ENCODE peak calls at places on chromosomes 5 and 9, in nine cellular contexts. One of them, this sample, is unnamed.
A peak's percentile ranks its signal among the peaks of the same experiment; 100 is the strongest.

GRCh38 chr9:130380920-130381469 is 63.8 kb upstream of the ASS1 start:
- DNase-seq in non-pigmented ciliary epithelial cell: no peak
- DNase-seq in lower lobe of right lung: no peak
- DNase-seq in stimulated activated CD8-positive, alpha-beta memory T cell treated with anti-CD3 and anti-CD28 coated beads, Interleukin-2, amount 100 ng/mL, for 1 hour: no peak
- DNase-seq in glutamatergic neuron: no peak
- DNase-seq in HuH-7.5: no peak
- DNase-seq in D341Med: no peak
- DNase-seq in DMS153: no peak
- DNase-seq in stimulated activated CD4-positive, alpha-beta T cell treated with anti-CD3 and anti-CD28 coated beads, Interleukin-12 subunit alpha, Interleukin-12 subunit beta, amount 100 ng/mL, for 4 hours: no peak
- DNase-seq in this sample: no peak

GRCh38 chr9:131951905-131952304 is 127.8 kb downstream of the MED27 start:
- DNase-seq in stimulated activated CD4-positive, alpha-beta T cell treated with anti-CD3 and anti-CD28 coated beads, Interleukin-12 subunit alpha, Interleukin-12 subunit beta, amount 100 ng/mL, for 4 hours: no peak
- DNase-seq in lower lobe of right lung: no peak
- DNase-seq in D341Med: no peak
- DNase-seq in DMS153: no peak
- DNase-seq in glutamatergic neuron: peak; percentile 33
- DNase-seq in HuH-7.5: no peak
- DNase-seq in non-pigmented ciliary epithelial cell: no peak
- DNase-seq in stimulated activated CD8-positive, alpha-beta memory T cell treated with anti-CD3 and anti-CD28 coated beads, Interleukin-2, amount 100 ng/mL, for 1 hour: no peak
- DNase-seq in this sample: no peak

GRCh38 chr5:65926893-65927292 is 518 bp downstream of the ERBIN start:
- DNase-seq in D341Med: no peak
- DNase-seq in HuH-7.5: no peak
- DNase-seq in DMS153: no peak
- DNase-seq in stimulated activated CD8-positive, alpha-beta memory T cell treated with anti-CD3 and anti-CD28 coated beads, Interleukin-2, amount 100 ng/mL, for 1 hour: no peak
- DNase-seq in non-pigmented ciliary epithelial cell: no peak
- DNase-seq in stimulated activated CD4-positive, alpha-beta T cell treated with anti-CD3 and anti-CD28 coated beads, Interleukin-12 subunit alpha, Interleukin-12 subunit beta, amount 100 ng/mL, for 4 hours: no peak
- DNase-seq in glutamatergic neuron: no peak
- DNase-seq in lower lobe of right lung: no peak
- DNase-seq in this sample: no peak

GRCh38 chr5:39517800-39518199 is 93.0 kb upstream of the DAB2 start:
- DNase-seq in D341Med: no peak
- DNase-seq in DMS153: no peak
- DNase-seq in lower lobe of right lung: no peak
- DNase-seq in stimulated activated CD8-positive, alpha-beta memory T cell treated with anti-CD3 and anti-CD28 coated beads, Interleukin-2, amount 100 ng/mL, for 1 hour: no peak
- DNase-seq in HuH-7.5: no peak
- DNase-seq in glutamatergic neuron: no peak
- DNase-seq in non-pigmented ciliary epithelial cell: peak; percentile 83
- DNase-seq in stimulated activated CD4-positive, alpha-beta T cell treated with anti-CD3 and anti-CD28 coated beads, Interleukin-12 subunit alpha, Interleukin-12 subunit beta, amount 100 ng/mL, for 4 hours: no peak
- DNase-seq in this sample: peak; percentile 94

GRCh38 chr5:167261309-167262100 is 1029.9 kb upstream of the WWC1 start:
- DNase-seq in stimulated activated CD8-positive, alpha-beta memory T cell treated with anti-CD3 and anti-CD28 coated beads, Interleukin-2, amount 100 ng/mL, for 1 hour: no peak
- DNase-seq in lower lobe of right lung: no peak
- DNase-seq in glutamatergic neuron: no peak
- DNase-seq in D341Med: peak; percentile 54
- DNase-seq in DMS153: no peak
- DNase-seq in stimulated activated CD4-positive, alpha-beta T cell treated with anti-CD3 and anti-CD28 coated beads, Interleukin-12 subunit alpha, Interleukin-12 subunit beta, amount 100 ng/mL, for 4 hours: no peak
- DNase-seq in non-pigmented ciliary epithelial cell: no peak
- DNase-seq in HuH-7.5: no peak
- DNase-seq in this sample: no peak

GRCh38 chr9:14006586-14007198 is 307.2 kb downstream of the NFIB start:
- DNase-seq in HuH-7.5: no peak
- DNase-seq in stimulated activated CD4-positive, alpha-beta T cell treated with anti-CD3 and anti-CD28 coated beads, Interleukin-12 subunit alpha, Interleukin-12 subunit beta, amount 100 ng/mL, for 4 hours: no peak
- DNase-seq in lower lobe of right lung: no peak
- DNase-seq in D341Med: no peak
- DNase-seq in glutamatergic neuron: no peak
- DNase-seq in stimulated activated CD8-positive, alpha-beta memory T cell treated with anti-CD3 and anti-CD28 coated beads, Interleukin-2, amount 100 ng/mL, for 1 hour: no peak
- DNase-seq in non-pigmented ciliary epithelial cell: no peak
- DNase-seq in DMS153: no peak
- DNase-seq in this sample: no peak

GRCh38 chr9:8492034-8492433 is 692.5 kb upstream of the DMAC1 start:
- DNase-seq in non-pigmented ciliary epithelial cell: no peak
- DNase-seq in HuH-7.5: no peak
- DNase-seq in stimulated activated CD8-positive, alpha-beta memory T cell treated with anti-CD3 and anti-CD28 coated beads, Interleukin-2, amount 100 ng/mL, for 1 hour: no peak
- DNase-seq in stimulated activated CD4-positive, alpha-beta T cell treated with anti-CD3 and anti-CD28 coated beads, Interleukin-12 subunit alpha, Interleukin-12 subunit beta, amount 100 ng/mL, for 4 hours: no peak
- DNase-seq in DMS153: no peak
- DNase-seq in D341Med: no peak
- DNase-seq in glutamatergic neuron: no peak
- DNase-seq in lower lobe of right lung: no peak
- DNase-seq in this sample: no peak

GRCh38 chr5:1667648-1668140 is 131.9 kb downstream of the MRPL36 start:
- DNase-seq in HuH-7.5: no peak
- DNase-seq in D341Med: peak; percentile 52
- DNase-seq in stimulated activated CD8-positive, alpha-beta memory T cell treated with anti-CD3 and anti-CD28 coated beads, Interleukin-2, amount 100 ng/mL, for 1 hour: no peak
- DNase-seq in non-pigmented ciliary epithelial cell: no peak
- DNase-seq in stimulated activated CD4-positive, alpha-beta T cell treated with anti-CD3 and anti-CD28 coated beads, Interleukin-12 subunit alpha, Interleukin-12 subunit beta, amount 100 ng/mL, for 4 hours: no peak
- DNase-seq in DMS153: no peak
- DNase-seq in lower lobe of right lung: no peak
- DNase-seq in glutamatergic neuron: peak; percentile 24
- DNase-seq in this sample: no peak

GRCh38 chr5:7916171-7916804 is 47.3 kb downstream of the MTRR start:
- DNase-seq in stimulated activated CD8-positive, alpha-beta memory T cell treated with anti-CD3 and anti-CD28 coated beads, Interleukin-2, amount 100 ng/mL, for 1 hour: no peak
- DNase-seq in glutamatergic neuron: no peak
- DNase-seq in stimulated activated CD4-positive, alpha-beta T cell treated with anti-CD3 and anti-CD28 coated beads, Interleukin-12 subunit alpha, Interleukin-12 subunit beta, amount 100 ng/mL, for 4 hours: no peak
- DNase-seq in HuH-7.5: no peak
- DNase-seq in lower lobe of right lung: no peak
- DNase-seq in non-pigmented ciliary epithelial cell: no peak
- DNase-seq in D341Med: no peak
- DNase-seq in DMS153: peak; percentile 49
- DNase-seq in this sample: peak; percentile 84

GRCh38 chr5:126693806-126694205 is 83.1 kb upstream of the LMNB1 start:
- DNase-seq in lower lobe of right lung: no peak
- DNase-seq in stimulated activated CD8-positive, alpha-beta memory T cell treated with anti-CD3 and anti-CD28 coated beads, Interleukin-2, amount 100 ng/mL, for 1 hour: no peak
- DNase-seq in DMS153: no peak
- DNase-seq in non-pigmented ciliary epithelial cell: no peak
- DNase-seq in glutamatergic neuron: no peak
- DNase-seq in D341Med: no peak
- DNase-seq in HuH-7.5: no peak
- DNase-seq in stimulated activated CD4-positive, alpha-beta T cell treated with anti-CD3 and anti-CD28 coated beads, Interleukin-12 subunit alpha, Interleukin-12 subunit beta, amount 100 ng/mL, for 4 hours: no peak
- DNase-seq in this sample: no peak

GRCh38 chr5:127922603-127923002 is 161.0 kb upstream of the SLC12A2 start:
- DNase-seq in stimulated activated CD4-positive, alpha-beta T cell treated with anti-CD3 and anti-CD28 coated beads, Interleukin-12 subunit alpha, Interleukin-12 subunit beta, amount 100 ng/mL, for 4 hours: no peak
- DNase-seq in non-pigmented ciliary epithelial cell: no peak
- DNase-seq in glutamatergic neuron: no peak
- DNase-seq in HuH-7.5: no peak
- DNase-seq in lower lobe of right lung: no peak
- DNase-seq in D341Med: no peak
- DNase-seq in stimulated activated CD8-positive, alpha-beta memory T cell treated with anti-CD3 and anti-CD28 coated beads, Interleukin-2, amount 100 ng/mL, for 1 hour: no peak
- DNase-seq in DMS153: no peak
- DNase-seq in this sample: no peak

GRCh38 chr9:135100241-135101067 is 13.0 kb downstream of the OLFM1 start:
- DNase-seq in lower lobe of right lung: no peak
- DNase-seq in stimulated activated CD4-positive, alpha-beta T cell treated with anti-CD3 and anti-CD28 coated beads, Interleukin-12 subunit alpha, Interleukin-12 subunit beta, amount 100 ng/mL, for 4 hours: no peak
- DNase-seq in glutamatergic neuron: no peak
- DNase-seq in stimulated activated CD8-positive, alpha-beta memory T cell treated with anti-CD3 and anti-CD28 coated beads, Interleukin-2, amount 100 ng/mL, for 1 hour: no peak
- DNase-seq in HuH-7.5: no peak
- DNase-seq in D341Med: peak; percentile 71
- DNase-seq in non-pigmented ciliary epithelial cell: no peak
- DNase-seq in DMS153: peak; percentile 29
- DNase-seq in this sample: no peak

GRCh38 chr5:7420506-7421280 is 24.8 kb downstream of the ADCY2 start:
- DNase-seq in lower lobe of right lung: no peak
- DNase-seq in non-pigmented ciliary epithelial cell: no peak
- DNase-seq in D341Med: no peak
- DNase-seq in glutamatergic neuron: no peak
- DNase-seq in DMS153: no peak
- DNase-seq in HuH-7.5: no peak
- DNase-seq in stimulated activated CD4-positive, alpha-beta T cell treated with anti-CD3 and anti-CD28 coated beads, Interleukin-12 subunit alpha, Interleukin-12 subunit beta, amount 100 ng/mL, for 4 hours: no peak
- DNase-seq in stimulated activated CD8-positive, alpha-beta memory T cell treated with anti-CD3 and anti-CD28 coated beads, Interleukin-2, amount 100 ng/mL, for 1 hour: no peak
- DNase-seq in this sample: no peak

GRCh38 chr5:179610109-179610902 is 13.2 kb downstream of the HNRNPH1 start:
- DNase-seq in glutamatergic neuron: no peak
- DNase-seq in D341Med: no peak
- DNase-seq in lower lobe of right lung: no peak
- DNase-seq in DMS153: no peak
- DNase-seq in HuH-7.5: no peak
- DNase-seq in stimulated activated CD8-positive, alpha-beta memory T cell treated with anti-CD3 and anti-CD28 coated beads, Interleukin-2, amount 100 ng/mL, for 1 hour: no peak
- DNase-seq in stimulated activated CD4-positive, alpha-beta T cell treated with anti-CD3 and anti-CD28 coated beads, Interleukin-12 subunit alpha, Interleukin-12 subunit beta, amount 100 ng/mL, for 4 hours: no peak
- DNase-seq in non-pigmented ciliary epithelial cell: no peak
- DNase-seq in this sample: no peak

GRCh38 chr9:9091387-9091786 is 1291.8 kb upstream of the DMAC1 start:
- DNase-seq in DMS153: no peak
- DNase-seq in HuH-7.5: no peak
- DNase-seq in glutamatergic neuron: no peak
- DNase-seq in non-pigmented ciliary epithelial cell: no peak
- DNase-seq in D341Med: no peak
- DNase-seq in lower lobe of right lung: no peak
- DNase-seq in stimulated activated CD8-positive, alpha-beta memory T cell treated with anti-CD3 and anti-CD28 coated beads, Interleukin-2, amount 100 ng/mL, for 1 hour: no peak
- DNase-seq in stimulated activated CD4-positive, alpha-beta T cell treated with anti-CD3 and anti-CD28 coated beads, Interleukin-12 subunit alpha, Interleukin-12 subunit beta, amount 100 ng/mL, for 4 hours: no peak
- DNase-seq in this sample: no peak

GRCh38 chr9:36791204-36791948 is 218.7 kb downstream of the MELK start:
- DNase-seq in stimulated activated CD4-positive, alpha-beta T cell treated with anti-CD3 and anti-CD28 coated beads, Interleukin-12 subunit alpha, Interleukin-12 subunit beta, amount 100 ng/mL, for 4 hours: no peak
- DNase-seq in D341Med: no peak
- DNase-seq in glutamatergic neuron: no peak
- DNase-seq in non-pigmented ciliary epithelial cell: no peak
- DNase-seq in lower lobe of right lung: no peak
- DNase-seq in stimulated activated CD8-positive, alpha-beta memory T cell treated with anti-CD3 and anti-CD28 coated beads, Interleukin-2, amount 100 ng/mL, for 1 hour: no peak
- DNase-seq in HuH-7.5: no peak
- DNase-seq in DMS153: no peak
- DNase-seq in this sample: peak; percentile 27

GRCh38 chr5:126234563-126235195 is 188.5 kb upstream of the GRAMD2B start:
- DNase-seq in stimulated activated CD8-positive, alpha-beta memory T cell treated with anti-CD3 and anti-CD28 coated beads, Interleukin-2, amount 100 ng/mL, for 1 hour: no peak
- DNase-seq in lower lobe of right lung: no peak
- DNase-seq in stimulated activated CD4-positive, alpha-beta T cell treated with anti-CD3 and anti-CD28 coated beads, Interleukin-12 subunit alpha, Interleukin-12 subunit beta, amount 100 ng/mL, for 4 hours: no peak
- DNase-seq in D341Med: peak; percentile 49
- DNase-seq in glutamatergic neuron: peak; percentile 30
- DNase-seq in HuH-7.5: peak; percentile 32
- DNase-seq in DMS153: no peak
- DNase-seq in non-pigmented ciliary epithelial cell: peak; percentile 14
- DNase-seq in this sample: peak; percentile 60

GRCh38 chr5:94245608-94246007 is 372.8 kb downstream of the KIAA0825 start:
- DNase-seq in lower lobe of right lung: peak; percentile 42
- DNase-seq in non-pigmented ciliary epithelial cell: no peak
- DNase-seq in stimulated activated CD4-positive, alpha-beta T cell treated with anti-CD3 and anti-CD28 coated beads, Interleukin-12 subunit alpha, Interleukin-12 subunit beta, amount 100 ng/mL, for 4 hours: no peak
- DNase-seq in HuH-7.5: no peak
- DNase-seq in DMS153: no peak
- DNase-seq in D341Med: no peak
- DNase-seq in stimulated activated CD8-positive, alpha-beta memory T cell treated with anti-CD3 and anti-CD28 coated beads, Interleukin-2, amount 100 ng/mL, for 1 hour: no peak
- DNase-seq in glutamatergic neuron: no peak
- DNase-seq in this sample: peak; percentile 8

GRCh38 chr5:175829718-175830585 is 41.4 kb upstream of the CPLX2 start:
- DNase-seq in stimulated activated CD4-positive, alpha-beta T cell treated with anti-CD3 and anti-CD28 coated beads, Interleukin-12 subunit alpha, Interleukin-12 subunit beta, amount 100 ng/mL, for 4 hours: no peak
- DNase-seq in HuH-7.5: no peak
- DNase-seq in lower lobe of right lung: no peak
- DNase-seq in non-pigmented ciliary epithelial cell: no peak
- DNase-seq in D341Med: no peak
- DNase-seq in stimulated activated CD8-positive, alpha-beta memory T cell treated with anti-CD3 and anti-CD28 coated beads, Interleukin-2, amount 100 ng/mL, for 1 hour: no peak
- DNase-seq in glutamatergic neuron: no peak
- DNase-seq in DMS153: no peak
- DNase-seq in this sample: no peak

GRCh38 chr9:4318741-4319140 is 18.9 kb upstream of the GLIS3 start:
- DNase-seq in lower lobe of right lung: no peak
- DNase-seq in stimulated activated CD4-positive, alpha-beta T cell treated with anti-CD3 and anti-CD28 coated beads, Interleukin-12 subunit alpha, Interleukin-12 subunit beta, amount 100 ng/mL, for 4 hours: no peak
- DNase-seq in stimulated activated CD8-positive, alpha-beta memory T cell treated with anti-CD3 and anti-CD28 coated beads, Interleukin-2, amount 100 ng/mL, for 1 hour: no peak
- DNase-seq in glutamatergic neuron: no peak
- DNase-seq in D341Med: no peak
- DNase-seq in DMS153: no peak
- DNase-seq in non-pigmented ciliary epithelial cell: no peak
- DNase-seq in HuH-7.5: no peak
- DNase-seq in this sample: no peak

GRCh38 chr5:76403963-76404693 is 1.0 kb downstream of the IQGAP2 start:
- DNase-seq in stimulated activated CD4-positive, alpha-beta T cell treated with anti-CD3 and anti-CD28 coated beads, Interleukin-12 subunit alpha, Interleukin-12 subunit beta, amount 100 ng/mL, for 4 hours: peak; percentile 54
- DNase-seq in non-pigmented ciliary epithelial cell: no peak
- DNase-seq in glutamatergic neuron: peak; percentile 20
- DNase-seq in DMS153: no peak
- DNase-seq in stimulated activated CD8-positive, alpha-beta memory T cell treated with anti-CD3 and anti-CD28 coated beads, Interleukin-2, amount 100 ng/mL, for 1 hour: peak; percentile 33
- DNase-seq in HuH-7.5: peak; percentile 46
- DNase-seq in D341Med: no peak
- DNase-seq in lower lobe of right lung: peak; percentile 68
- DNase-seq in this sample: no peak

GRCh38 chr5:180811623-180812119 is 9.1 kb upstream of the MGAT1 start:
- DNase-seq in glutamatergic neuron: no peak
- DNase-seq in non-pigmented ciliary epithelial cell: no peak
- DNase-seq in DMS153: peak; percentile 12
- DNase-seq in stimulated activated CD4-positive, alpha-beta T cell treated with anti-CD3 and anti-CD28 coated beads, Interleukin-12 subunit alpha, Interleukin-12 subunit beta, amount 100 ng/mL, for 4 hours: no peak
- DNase-seq in stimulated activated CD8-positive, alpha-beta memory T cell treated with anti-CD3 and anti-CD28 coated beads, Interleukin-2, amount 100 ng/mL, for 1 hour: no peak
- DNase-seq in lower lobe of right lung: no peak
- DNase-seq in D341Med: no peak
- DNase-seq in HuH-7.5: no peak
- DNase-seq in this sample: no peak

GRCh38 chr5:128491291-128491690 is 46.8 kb downstream of the FBN2 start:
- DNase-seq in non-pigmented ciliary epithelial cell: no peak
- DNase-seq in lower lobe of right lung: no peak
- DNase-seq in HuH-7.5: no peak
- DNase-seq in D341Med: no peak
- DNase-seq in DMS153: no peak
- DNase-seq in stimulated activated CD8-positive, alpha-beta memory T cell treated with anti-CD3 and anti-CD28 coated beads, Interleukin-2, amount 100 ng/mL, for 1 hour: no peak
- DNase-seq in glutamatergic neuron: no peak
- DNase-seq in stimulated activated CD4-positive, alpha-beta T cell treated with anti-CD3 and anti-CD28 coated beads, Interleukin-12 subunit alpha, Interleukin-12 subunit beta, amount 100 ng/mL, for 4 hours: no peak
- DNase-seq in this sample: no peak

This sample was measured in PC-3.